ENCODE peak calls at places on chromosomes 5 and 9, in eight cellular contexts. X, U, L, W, P, T, H and J are unnamed samples.
A peak's percentile ranks its signal among the peaks of the same experiment; 100 is the strongest.

GRCh38 chr5:55188656-55189380 is 15.8 kb upstream of the CDC20B start:
- DNase-seq in U (no peak), X (no peak), T (no peak), H (no peak), L (no peak), P (no peak), W (no peak), J (no peak)

GRCh38 chr5:139710370-139711066 is 62.4 kb downstream of the CXXC5 start:
- DNase-seq in P (no peak), U (peak; percentile 47), X (peak; percentile 93), W (peak; percentile 83), L (no peak), T (peak; percentile 73), H (peak; percentile 80), J (no peak)

GRCh38 chr5:134447815-134448520 is 36.3 kb upstream of the CDKN2AIPNL start:
- DNase-seq in P (no peak), T (no peak), H (no peak), U (no peak), W (no peak), X (no peak), L (no peak), J (no peak)

GRCh38 chr5:173231381-173231766 is 3.6 kb downstream of the NKX2-5 start:
- DNase-seq in P (no peak), U (no peak), L (no peak), T (no peak), W (no peak), X (no peak), H (no peak), J (no peak)

GRCh38 chr5:1311443-1312055 is 16.7 kb upstream of the TERT start:
- DNase-seq in T (no peak), L (no peak), W (no peak), X (no peak), H (no peak), P (no peak), U (no peak), J (no peak)

GRCh38 chr5:146283344-146283761 is 55.3 kb upstream of the POU4F3 start:
- DNase-seq in W (no peak), X (no peak), P (peak; percentile 57), L (peak; percentile 86), H (no peak), T (peak; percentile 18), U (peak; percentile 38), J (no peak)

GRCh38 chr9:35563791-35564197 is 41.3 kb upstream of the TESK1 start:
- DNase-seq in P (no peak), U (no peak), T (peak; percentile 63), H (peak; percentile 38), X (peak; percentile 65), W (peak; percentile 53), L (no peak), J (no peak)

GRCh38 chr5:77029376-77029885 is 773 bp upstream of the AGGF1 start:
- DNase-seq in W (no peak), H (no peak), P (no peak), X (no peak), U (no peak), L (no peak), T (no peak), J (no peak)

GRCh38 chr5:178590924-178591423 is 781 bp upstream of the COL23A1 start:
- DNase-seq in T (no peak), W (no peak), P (no peak), X (no peak), H (no peak), L (no peak), U (no peak), J (no peak)

GRCh38 chr9:88782931-88783451 is 208.3 kb upstream of the S1PR3 start:
- DNase-seq in T (no peak), L (no peak), W (no peak), P (no peak), X (no peak), U (no peak), H (no peak), J (no peak)

GRCh38 chr9:88784960-88785359 is 206.3 kb upstream of the S1PR3 start:
- DNase-seq in P (no peak), L (no peak), U (no peak), H (no peak), X (no peak), W (no peak), T (no peak), J (no peak)

GRCh38 chr9:88783613-88784230 is 207.5 kb upstream of the S1PR3 start:
- DNase-seq in W (no peak), T (no peak), H (no peak), U (no peak), L (no peak), X (no peak), P (no peak), J (no peak)

GRCh38 chr9:88777498-88778312 is 213.6 kb upstream of the S1PR3 start:
- DNase-seq in X (no peak), L (no peak), P (no peak), W (no peak), T (no peak), U (no peak), H (no peak), J (no peak)

GRCh38 chr9:88781500-88782391 is 209.5 kb upstream of the S1PR3 start:
- DNase-seq in U (no peak), H (peak; percentile 84), P (no peak), L (no peak), X (peak; percentile 32), T (peak; percentile 23), W (peak; percentile 36), J (peak; percentile 57)
- TF ChIP-seq REST in U (no peak), H (no peak), P (no peak), L (no peak), X (no peak), T (no peak), W (no peak), J (no peak)

DNA sequence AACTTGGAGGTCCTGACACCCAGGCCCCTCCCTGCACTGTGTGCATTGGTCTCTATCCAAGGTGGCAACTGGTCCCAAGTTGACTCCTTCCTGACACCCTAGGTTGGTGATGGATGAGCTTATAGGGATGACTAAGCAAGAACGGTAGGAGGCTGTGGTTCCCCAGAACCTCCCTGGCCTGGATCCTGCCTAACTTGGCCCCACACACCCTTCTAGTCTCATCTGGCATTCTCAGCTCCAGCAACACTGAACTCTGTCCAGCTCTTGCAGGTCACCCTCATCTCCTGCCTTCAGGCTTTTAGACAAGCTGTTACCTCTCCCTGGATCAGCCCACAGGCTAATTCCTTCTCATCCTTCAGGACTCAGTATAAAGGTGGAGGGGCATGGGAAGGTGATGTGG is 16.5 kb downstream of the AQP3 start:
- DNase-seq in H (peak; percentile 55), L (no peak), T (no peak), U (no peak), X (no peak), W (no peak), P (no peak), J (no peak)
- TF ChIP-seq REST in H (no peak), L (no peak), T (no peak), U (no peak), X (no peak), W (no peak), P (no peak), J (no peak)

GRCh38 chr9:110922145-110922544 is 116.1 kb downstream of the LPAR1 start:
- DNase-seq in X (peak; percentile 5), U (no peak), H (no peak), T (no peak), P (no peak), L (no peak), W (no peak), J (no peak)
- TF ChIP-seq REST in X (no peak), U (no peak), H (no peak), T (no peak), P (no peak), L (no peak), W (no peak), J (no peak)

GRCh38 chr9:121771851-121772599 is 120.6 kb downstream of the DAB2IP start:
- DNase-seq in X (no peak), U (no peak), P (no peak), L (no peak), W (no peak), T (no peak), H (no peak), J (no peak)
- TF ChIP-seq REST in X (no peak), U (no peak), P (no peak), L (no peak), W (no peak), T (no peak), H (no peak), J (no peak)

DNA sequence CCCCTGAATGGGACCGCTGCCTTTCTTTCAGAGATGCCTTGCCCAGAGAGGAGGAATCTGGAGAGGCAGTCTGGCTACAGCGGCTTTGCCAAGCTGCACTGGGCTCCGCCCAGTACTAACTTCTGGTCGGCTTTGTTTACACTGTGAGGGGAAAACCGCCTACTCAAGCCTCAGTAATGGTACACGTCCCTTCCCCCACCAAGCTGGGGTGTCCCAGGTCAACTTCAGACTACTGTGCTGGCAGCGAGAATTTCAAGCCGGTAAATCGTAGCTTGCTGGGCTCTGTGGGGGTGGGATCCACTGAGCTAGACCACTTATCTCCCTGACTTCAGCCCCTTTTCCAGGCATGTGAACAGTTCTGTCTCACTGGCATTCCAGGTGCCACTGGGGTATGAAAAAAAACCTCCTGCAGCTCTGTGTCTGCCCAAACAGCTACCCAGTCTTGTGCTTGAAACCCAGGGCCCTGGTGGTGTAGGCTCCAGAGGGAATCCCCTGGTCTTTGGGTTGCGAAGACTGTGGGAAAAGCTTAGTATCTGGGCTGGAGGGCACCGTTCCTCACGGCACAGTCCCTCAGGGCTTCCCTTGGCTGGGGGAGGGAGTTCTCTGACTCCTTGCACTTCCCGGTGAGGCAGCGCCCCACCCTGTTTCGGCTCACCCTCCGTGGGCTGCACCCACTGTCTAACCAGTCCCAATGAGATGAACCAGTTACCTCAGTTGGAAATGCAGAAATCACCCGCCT is 171.2 kb downstream of the CWC27 start:
- DNase-seq in T (peak; percentile 79), H (peak; percentile 23), W (no peak), U (no peak), P (no peak), X (peak; percentile 59), L (no peak), J (no peak)
- TF ChIP-seq REST in T (no peak), H (no peak), W (no peak), U (no peak), P (no peak), X (no peak), L (no peak), J (no peak)

GRCh38 chr5:150058480-150059126 is 27.8 kb downstream of the CSF1R start:
- DNase-seq in W (peak; percentile 57), T (no peak), H (peak; percentile 66), U (no peak), X (no peak), L (no peak), P (no peak), J (peak; percentile 84)

GRCh38 chr5:150057511-150057910 is 28.8 kb downstream of the CSF1R start:
- DNase-seq in P (no peak), X (no peak), L (no peak), W (no peak), U (no peak), T (no peak), H (no peak), J (no peak)

GRCh38 chr5:150057052-150057451 is 29.3 kb downstream of the CSF1R start:
- DNase-seq in W (peak; percentile 10), H (no peak), T (no peak), X (no peak), U (no peak), P (no peak), L (no peak), J (no peak)

GRCh38 chr5:150059623-150060022 is 26.7 kb downstream of the CSF1R start:
- DNase-seq in H (no peak), X (peak; percentile 13), P (no peak), T (no peak), L (no peak), W (no peak), U (no peak), J (no peak)

GRCh38 chr5:150057996-150058395 is 28.4 kb downstream of the CSF1R start:
- DNase-seq in T (no peak), L (no peak), X (peak; percentile 28), U (no peak), P (no peak), W (peak; percentile 6), H (no peak), J (no peak)
- TF ChIP-seq REST in T (no peak), L (no peak), X (no peak), U (no peak), P (no peak), W (no peak), H (no peak), J (no peak)